ENCODE peak calls at places on chromosomes 12 and 14, in nine cellular contexts. D is body of pancreas, V is ovary, X is right atrium auricular region, Q is lower lobe of right lung, Y is mucosa of descending colon, J is ascending aorta, T is heart right ventricle, U is stomach. M is an unnamed sample.

GRCh38 chr14:99663716-99664635 is 19.0 kb downstream of the HHIPL1 start:
- DNase-seq in Q (no peak), Y (no peak), T (no peak), D (no peak), V (no peak), U (no peak), J (no peak), X (no peak), M (no peak)

GRCh38 chr12:89439946-89440345 is 84.7 kb downstream of the GALNT4 start:
- DNase-seq in U (no peak), V (no peak), Y (no peak), T (no peak), X (no peak), D (no peak), Q (no peak), J (no peak), M (no peak)

GRCh38 chr12:93484315-93484981 is 17.1 kb downstream of the MRPL42 start:
- DNase-seq in D (no peak), U (no peak), J (no peak), Q (no peak), T (no peak), V (no peak), Y (no peak), X (no peak), M (no peak)

GRCh38 chr12:14408208-14408607 is 42.7 kb downstream of the ATF7IP start:
- DNase-seq in Y (no peak), T (no peak), U (no peak), X (no peak), Q (no peak), V (no peak), D (no peak), J (no peak), M (no peak)

GRCh38 chr12:51631591-51631990 is 40.6 kb downstream of the SCN8A start:
- DNase-seq in X (no peak), T (no peak), J (no peak), D (no peak), U (no peak), V (no peak), Q (no peak), Y (no peak), M (no peak)

GRCh38 chr12:69688496-69689427 is 10.3 kb downstream of the BEST3 start:
- DNase-seq in X (peak; percentile 70), Q (peak; percentile 45), U (peak; percentile 31), D (peak; percentile 29), V (peak; percentile 17), J (peak; percentile 86), Y (peak; percentile 56), T (peak; percentile 30), M (no peak)

GRCh38 chr14:104353921-104354701 is 215.7 kb downstream of the KIF26A start:
- DNase-seq in Q (peak; percentile 48), D (peak; percentile 16), X (no peak), J (peak; percentile 64), U (peak; percentile 24), V (peak; percentile 9), T (peak; percentile 63), Y (peak; percentile 21), M (no peak)

GRCh38 chr12:29957835-29958234 is 174.1 kb upstream of the TMTC1 start:
- DNase-seq in D (no peak), T (no peak), V (no peak), Q (no peak), J (no peak), X (no peak), U (no peak), Y (no peak), M (no peak)

GRCh38 chr12:44510510-44510909 is 365.6 kb downstream of the NELL2 start:
- DNase-seq in X (no peak), Y (no peak), T (no peak), D (no peak), J (no peak), U (no peak), Q (no peak), V (no peak), M (no peak)

GRCh38 chr12:55703288-55703687 is 4.4 kb downstream of the ITGA7 start:
- DNase-seq in D (no peak), J (peak; percentile 80), U (peak; percentile 37), X (no peak), T (peak; percentile 54), Q (no peak), V (no peak), Y (no peak), M (no peak)

GRCh38 chr12:130685250-130685649 is 30.8 kb downstream of the RIMBP2 start:
- DNase-seq in U (no peak), X (no peak), D (no peak), V (no peak), J (no peak), T (no peak), Y (no peak), Q (no peak), M (no peak)

GRCh38 chr14:31206536-31207286 is 882 bp downstream of the HECTD1 start:
- DNase-seq in T (no peak), U (peak; percentile 50), Q (peak; percentile 57), J (peak; percentile 68), V (no peak), D (peak; percentile 49), Y (peak; percentile 66), X (no peak), M (peak; percentile 75)

GRCh38 chr14:89625208-89625987 is 208.4 kb upstream of the FOXN3 start:
- DNase-seq in X (no peak), Y (no peak), J (no peak), U (no peak), V (peak; percentile 91), D (peak; percentile 40), T (peak; percentile 46), Q (no peak), M (no peak)

GRCh38 chr12:108565976-108566375 is 3.6 kb downstream of the ISCU start:
- DNase-seq in U (peak; percentile 86), V (peak; percentile 41), X (peak; percentile 76), Y (peak; percentile 82), J (peak; percentile 84), T (peak; percentile 74), Q (peak; percentile 80), D (peak; percentile 95), M (peak; percentile 54)

GRCh38 chr12:132489078-132489601 is 811 bp upstream of the FBRSL1 start:
- DNase-seq in X (no peak), J (no peak), V (peak; percentile 71), D (no peak), Q (peak; percentile 78), U (peak; percentile 52), T (peak; percentile 51), Y (peak; percentile 88), M (peak; percentile 82)

GRCh38 chr12:132491349-132491663 is 1.4 kb downstream of the FBRSL1 start:
- DNase-seq in J (no peak), X (no peak), U (no peak), Q (no peak), V (no peak), Y (no peak), T (no peak), D (no peak), M (no peak)

GRCh38 chr12:132488127-132489077 is 1.5 kb upstream of the FBRSL1 start:
- DNase-seq in X (peak; percentile 75), D (no peak), U (no peak), T (peak; percentile 61), J (no peak), Y (peak; percentile 89), V (peak; percentile 56), Q (peak; percentile 78), M (peak; percentile 82)

GRCh38 chr12:132490481-132491348 is 764 bp downstream of the FBRSL1 start:
- DNase-seq in T (no peak), V (peak; percentile 64), Q (no peak), X (no peak), Y (no peak), U (no peak), D (peak; percentile 57), J (no peak), M (no peak)

GRCh38 chr12:132489602-132490239 is at the start of gene FBRSL1:
- DNase-seq in Q (peak; percentile 94), U (peak; percentile 93), D (peak; percentile 92), T (peak; percentile 92), Y (peak; percentile 96), V (peak; percentile 92), X (peak; percentile 92), J (peak; percentile 94), M (peak; percentile 96)
- H3K4me3 ChIP-seq in Q (peak within 1 kb of the TSS; percentile 77), U (peak within 1 kb of the TSS; percentile 81), D (peak within 1 kb of the TSS; percentile 63), T (peak within 1 kb of the TSS; percentile 78), Y (peak within 1 kb of the TSS; percentile 44), V (peak within 1 kb of the TSS; percentile 56), X (peak within 1 kb of the TSS; percentile 84), J (peak within 1 kb of the TSS; percentile 92), M (peak within 1 kb of the TSS; percentile 90)

GRCh38 chr14:106518054-106518943 is 991.9 kb downstream of the TMEM121 start:
- DNase-seq in V (no peak), D (no peak), Q (peak; percentile 72), U (peak; percentile 38), T (peak; percentile 43), J (no peak), Y (peak; percentile 70), X (no peak), M (peak; percentile 86)
- H3K9me3 ChIP-seq in V (no peaks in the 10 kb centered on the region), D (no peaks in the 10 kb centered on the region), Q (no peaks in the 10 kb centered on the region), U (no peaks in the 10 kb centered on the region), T (no peaks in the 10 kb centered on the region), J (no peaks in the 10 kb centered on the region), Y (no peaks in the 10 kb centered on the region), X (no peaks in the 10 kb centered on the region), M (no peaks in the 10 kb centered on the region)

GRCh38 chr14:103136388-103137271 is 13.4 kb downstream of the TNFAIP2 start:
- DNase-seq in J (no peak), U (no peak), V (peak; percentile 29), T (no peak), X (no peak), Q (peak; percentile 64), D (no peak), Y (peak; percentile 71), M (no peak)
- TF ChIP-seq CTCF in J (no peak), U (no peak), V (no peak), T (no peak), X (no peak), Q (no peak), D (no peak), Y (no peak), M (no peak)

GRCh38 chr14:102469261-102469660 is 40.3 kb downstream of the ANKRD9 start:
- DNase-seq in Q (no peak), T (no peak), J (no peak), U (no peak), D (no peak), V (no peak), Y (no peak), X (no peak), M (no peak)

GRCh38 chr14:102471921-102472814 is 37.4 kb downstream of the ANKRD9 start:
- DNase-seq in V (no peak), X (no peak), T (no peak), Y (peak; percentile 36), U (no peak), D (no peak), J (no peak), Q (no peak), M (no peak)

GRCh38 chr14:102473559-102473958 is 36.0 kb downstream of the ANKRD9 start:
- DNase-seq in J (no peak), T (no peak), V (no peak), Y (no peak), D (no peak), U (no peak), Q (no peak), X (no peak), M (no peak)

GRCh38 chr14:102474934-102475333 is 34.6 kb downstream of the ANKRD9 start:
- DNase-seq in X (peak; percentile 69), T (peak; percentile 84), V (peak; percentile 85), J (no peak), D (peak; percentile 45), Y (peak; percentile 63), U (peak; percentile 35), Q (peak; percentile 76), M (peak; percentile 65)

DNA sequence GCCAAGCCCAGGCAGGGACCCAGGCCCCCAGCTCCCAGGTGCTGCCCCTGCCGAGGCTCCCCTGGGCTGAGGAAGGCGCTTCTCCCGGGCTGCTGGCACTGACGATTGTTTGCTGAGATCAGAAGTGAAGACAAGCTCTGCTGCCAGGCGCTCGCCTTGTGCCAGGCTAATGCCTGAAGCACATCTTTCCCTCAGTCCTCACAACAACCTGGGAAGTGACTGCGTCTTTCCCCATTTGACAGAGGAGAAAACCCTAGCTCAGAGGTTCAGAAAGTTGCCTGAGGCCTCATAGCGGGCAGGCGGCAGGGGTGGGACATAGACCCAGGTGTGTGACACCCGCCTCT is 36.8 kb downstream of the ANKRD9 start:
- DNase-seq in U (no peak), X (no peak), Y (peak; percentile 42), D (no peak), J (no peak), Q (no peak), V (no peak), T (no peak), M (no peak)
- H3K4me3 ChIP-seq in U (no peak overlapping the region), X (no peak overlapping the region), Y (no peak overlapping the region), D (no peak overlapping the region), J (no peak overlapping the region), Q (no peak overlapping the region), V (no peak overlapping the region), T (no peak overlapping the region), M (no peak overlapping the region)